ENCODE peak calls at places on chromosomes 2 and 18, in six cellular contexts. F, M, N, J, V and L are unnamed samples.

GRCh38 chr2:68371581-68371980 is 6.5 kb downstream of the PLEK start:
- DNase-seq in F (no peak), M (no peak), N (no peak), J (no peak), V (no peak), L (no peak)

GRCh38 chr2:56185582-56186046 is 1.8 kb downstream of the CCDC85A start:
- DNase-seq in F (peak), M (peak), N (no peak), J (no peak), V (peak), L (peak)

GRCh38 chr18:58361212-58361611 is 267.7 kb downstream of the ALPK2 start:
- DNase-seq in F (no peak), M (no peak), N (no peak), J (no peak), V (no peak), L (no peak)

GRCh38 chr2:99651930-99652670 is 162.3 kb upstream of the REV1 start:
- DNase-seq in F (no peak), M (no peak), N (no peak), J (no peak), V (no peak), L (no peak)

GRCh38 chr18:36108601-36109000 is 20.5 kb downstream of the SLC39A6 start:
- DNase-seq in F (no peak), M (no peak), N (no peak), J (no peak), V (no peak), L (no peak)

GRCh38 chr2:108573070-108573469 is 38.8 kb downstream of the LIMS1 start:
- DNase-seq in F (no peak), M (no peak), N (no peak), J (no peak), V (no peak), L (no peak)

GRCh38 chr18:53018791-53019190 is 678.8 kb downstream of the DCC start:
- DNase-seq in F (no peak), M (no peak), N (no peak), J (no peak), V (no peak), L (no peak)

GRCh38 chr2:55418072-55418471 is 1.6 kb downstream of the CCDC88A start:
- DNase-seq in F (no peak), M (no peak), N (no peak), J (no peak), V (no peak), L (no peak)

GRCh38 chr2:38220164-38220563 is 144.2 kb upstream of the CYP1B1 start:
- DNase-seq in F (no peak), M (no peak), N (no peak), J (no peak), V (no peak), L (no peak)

GRCh38 chr2:27622921-27623384 is 5.9 kb downstream of the CCDC121 start:
- DNase-seq in F (peak), M (no peak), N (no peak), J (no peak), V (no peak), L (peak)

GRCh38 chr2:195318440-195319111 is 338.4 kb upstream of the SLC39A10 start:
- DNase-seq in F (peak), M (peak), N (peak), J (no peak), V (peak), L (peak)

GRCh38 chr2:196233808-196234501 is 62.6 kb upstream of the STK17B start:
- DNase-seq in F (peak), M (no peak), N (no peak), J (no peak), V (no peak), L (peak)

GRCh38 chr2:20583425-20583881 is 67.4 kb downstream of the HS1BP3 start:
- DNase-seq in F (no peak), M (no peak), N (no peak), J (no peak), V (no peak), L (no peak)

GRCh38 chr2:160270571-160271113 is 70.6 kb upstream of the ITGB6 start:
- DNase-seq in F (no peak), M (no peak), N (no peak), J (no peak), V (no peak), L (no peak)

GRCh38 chr18:8706545-8706980 is 1.2 kb downstream of the MTCL1 start:
- DNase-seq in F (peak), M (no peak), N (no peak), J (no peak), V (peak), L (peak)

GRCh38 chr2:1544478-1545069 is 131.3 kb downstream of the TPO start:
- DNase-seq in F (peak), M (no peak), N (no peak), J (no peak), V (no peak), L (no peak)

GRCh38 chr2:157894694-157895450 is 18.7 kb upstream of the ACVR1 start:
- DNase-seq in F (no peak), M (no peak), N (no peak), J (no peak), V (no peak), L (no peak)

GRCh38 chr2:555164-555922 is 121.9 kb downstream of the TMEM18 start:
- DNase-seq in F (no peak), M (no peak), N (no peak), J (no peak), V (no peak), L (no peak)

GRCh38 chr18:13220326-13220991 is 1.9 kb downstream of the LDLRAD4 start:
- DNase-seq in F (no peak), M (peak), N (no peak), J (no peak), V (peak), L (no peak)

GRCh38 chr18:73614812-73615211 is 532.8 kb downstream of the FBXO15 start:
- DNase-seq in F (peak), M (no peak), N (no peak), J (no peak), V (no peak), L (peak)

GRCh38 chr2:222982010-222982908 is 69.7 kb upstream of the KCNE4 start:
- DNase-seq in F (peak), M (peak), N (no peak), J (no peak), V (peak), L (peak)

GRCh38 chr2:134583997-134584520 is 134.7 kb downstream of the TMEM163 start:
- DNase-seq in F (no peak), M (no peak), N (no peak), J (no peak), V (no peak), L (no peak)

GRCh38 chr18:79947881-79948610 is 3.4 kb downstream of the SLC66A2 start:
- DNase-seq in F (no peak), M (no peak), N (no peak), J (no peak), V (no peak), L (no peak)

GRCh38 chr2:112634874-112635157 is 10.9 kb upstream of the SLC20A1 start:
- DNase-seq in F (no peak), M (no peak), N (no peak), J (no peak), V (peak), L (no peak)

GRCh38 chr2:30225131-30225762 is 6.1 kb upstream of the LBH start:
- DNase-seq in F (peak), M (no peak), N (no peak), J (no peak), V (peak), L (no peak)

GRCh38 chr18:37483221-37483971 is 82.2 kb downstream of the CELF4 start:
- DNase-seq in F (peak), M (peak), N (no peak), J (no peak), V (no peak), L (peak)

GRCh38 chr18:49591271-49591670 is 29.4 kb downstream of the LIPG start:
- DNase-seq in F (no peak), M (no peak), N (no peak), J (no peak), V (no peak), L (no peak)

GRCh38 chr2:47616506-47616905 is 166.4 kb upstream of the MSH6 start:
- DNase-seq in F (no peak), M (no peak), N (no peak), J (no peak), V (no peak), L (no peak)

GRCh38 chr2:150159300-150159699 is 328.2 kb downstream of the RND3 start:
- DNase-seq in F (no peak), M (no peak), N (no peak), J (no peak), V (no peak), L (no peak)

GRCh38 chr2:237743561-237744269 is 54.9 kb upstream of the RBM44 start:
- DNase-seq in F (peak), M (no peak), N (no peak), J (no peak), V (no peak), L (peak)

GRCh38 chr18:22504665-22505064 is 87.0 kb upstream of the CTAGE1 start:
- DNase-seq in F (no peak), M (no peak), N (no peak), J (no peak), V (no peak), L (peak)

GRCh38 chr2:170122883-170123547 is 54.9 kb upstream of the MYO3B start:
- DNase-seq in F (peak), M (no peak), N (no peak), J (no peak), V (no peak), L (no peak)

GRCh38 chr2:69628325-69629038 is 15.1 kb downstream of the AAK1 start:
- DNase-seq in F (no peak), M (no peak), N (no peak), J (no peak), V (no peak), L (no peak)

GRCh38 chr18:58649966-58650816 is 21.1 kb upstream of the MALT1 start:
- DNase-seq in F (no peak), M (no peak), N (no peak), J (no peak), V (no peak), L (no peak)

GRCh38 chr2:20516646-20517341 is 69.9 kb downstream of the RHOB start:
- DNase-seq in F (no peak), M (no peak), N (no peak), J (no peak), V (peak), L (no peak)